ENCODE peak calls at places on chromosomes 12 and 14, in seven cellular contexts. One of them, this sample, is unnamed.

GRCh38 chr12:88574278-88574677 is 6.0 kb downstream of the KITLG start:
- DNase-seq in GM23248: peak; percentile 33
- DNase-seq in neural progenitor cell: no peak
- DNase-seq in sigmoid colon: peak; percentile 62
- DNase-seq in Panc1: no peak
- DNase-seq in endodermal cell: no peak
- DNase-seq in OCI-LY7: no peak
- DNase-seq in this sample: no peak

GRCh38 chr12:120979220-120979861 is 998 bp downstream of the HNF1A start:
- DNase-seq in GM23248: no peak
- DNase-seq in neural progenitor cell: no peak
- DNase-seq in sigmoid colon: no peak
- DNase-seq in Panc1: no peak
- DNase-seq in endodermal cell: no peak
- DNase-seq in OCI-LY7: no peak
- DNase-seq in this sample: no peak

GRCh38 chr14:29587046-29587445 is 340.6 kb downstream of the PRKD1 start:
- DNase-seq in GM23248: no peak
- DNase-seq in neural progenitor cell: no peak
- DNase-seq in sigmoid colon: no peak
- DNase-seq in Panc1: no peak
- DNase-seq in endodermal cell: no peak
- DNase-seq in OCI-LY7: no peak
- DNase-seq in this sample: no peak

GRCh38 chr14:55926007-55926406 is 192.2 kb upstream of the PELI2 start:
- DNase-seq in GM23248: no peak
- DNase-seq in neural progenitor cell: no peak
- DNase-seq in sigmoid colon: no peak
- DNase-seq in Panc1: no peak
- DNase-seq in endodermal cell: no peak
- DNase-seq in OCI-LY7: no peak
- DNase-seq in this sample: no peak

GRCh38 chr12:62581288-62582064 is 114.8 kb downstream of the MON2 start:
- DNase-seq in GM23248: peak; percentile 74
- DNase-seq in neural progenitor cell: peak; percentile 51
- DNase-seq in sigmoid colon: no peak
- DNase-seq in Panc1: no peak
- DNase-seq in endodermal cell: peak; percentile 58
- DNase-seq in OCI-LY7: peak; percentile 52
- DNase-seq in this sample: peak; percentile 13

GRCh38 chr12:51693569-51693968 is 102.5 kb downstream of the SCN8A start:
- DNase-seq in GM23248: no peak
- DNase-seq in neural progenitor cell: no peak
- DNase-seq in sigmoid colon: no peak
- DNase-seq in Panc1: no peak
- DNase-seq in endodermal cell: no peak
- DNase-seq in OCI-LY7: no peak
- DNase-seq in this sample: no peak

GRCh38 chr12:47184813-47185212 is 105.1 kb upstream of the AMIGO2 start:
- DNase-seq in GM23248: no peak
- DNase-seq in neural progenitor cell: no peak
- DNase-seq in sigmoid colon: no peak
- DNase-seq in Panc1: no peak
- DNase-seq in endodermal cell: no peak
- DNase-seq in OCI-LY7: no peak
- DNase-seq in this sample: no peak

GRCh38 chr14:54486685-54487084 is 2.1 kb downstream of the GMFB start:
- DNase-seq in GM23248: no peak
- DNase-seq in neural progenitor cell: no peak
- DNase-seq in sigmoid colon: no peak
- DNase-seq in Panc1: no peak
- DNase-seq in endodermal cell: no peak
- DNase-seq in OCI-LY7: peak; percentile 19
- DNase-seq in this sample: no peak

DNA sequence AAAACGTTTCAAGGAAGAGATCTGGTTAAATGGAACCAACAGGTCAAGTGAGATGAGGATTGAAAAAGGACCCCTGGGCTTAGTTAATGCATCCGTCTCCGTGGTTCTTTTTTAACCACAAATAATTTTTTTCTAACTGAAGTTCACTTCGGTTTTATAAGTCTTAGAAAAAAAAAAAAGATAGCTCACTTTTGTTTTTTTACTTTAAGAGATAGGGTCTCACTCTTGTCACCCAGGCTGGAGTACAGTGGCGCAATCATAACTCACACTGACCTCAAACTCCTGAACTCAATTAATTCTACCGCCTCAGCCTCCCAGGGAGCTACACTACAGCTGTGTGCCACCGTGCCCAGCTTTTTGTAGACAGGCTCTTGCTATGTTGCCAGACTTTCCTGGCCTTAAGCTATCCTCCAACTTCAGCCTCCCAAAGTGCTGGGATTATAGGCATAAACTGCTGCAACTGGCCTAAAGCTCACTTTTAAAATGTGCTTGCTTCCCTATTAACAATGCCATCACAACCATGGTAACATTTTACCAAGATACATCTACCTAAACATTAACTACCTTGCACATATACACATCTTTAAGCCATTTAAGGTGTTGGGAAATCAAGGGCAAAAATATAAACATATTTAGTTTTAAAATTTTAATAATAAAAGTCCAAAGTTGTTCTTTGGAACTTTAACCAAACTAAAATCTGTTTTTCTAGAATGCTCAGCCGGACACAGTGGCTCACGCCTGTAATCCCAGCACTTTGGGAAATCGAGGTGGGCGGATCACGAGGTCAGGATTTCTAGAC is 11.6 kb downstream of the HNRNPC start:
- DNase-seq in GM23248: peak; percentile 42
- DNase-seq in neural progenitor cell: no peak
- DNase-seq in sigmoid colon: no peak
- DNase-seq in Panc1: no peak
- DNase-seq in endodermal cell: peak; percentile 49
- DNase-seq in OCI-LY7: no peak
- DNase-seq in this sample: no peak
- H3K27ac ChIP-seq in GM23248: peak overlapping the region; percentile 35
- H3K27ac ChIP-seq in neural progenitor cell: peak overlapping the region; percentile 14
- H3K27ac ChIP-seq in sigmoid colon: no peak overlapping the region
- H3K27ac ChIP-seq in Panc1: no peak overlapping the region
- H3K27ac ChIP-seq in endodermal cell: no peak overlapping the region
- H3K27ac ChIP-seq in OCI-LY7: no peak overlapping the region
- H3K27ac ChIP-seq in this sample: no peak overlapping the region

GRCh38 chr14:103627073-103628025 is 1.7 kb upstream of the KLC1 start:
- DNase-seq in GM23248: no peak
- DNase-seq in neural progenitor cell: no peak
- DNase-seq in sigmoid colon: no peak
- DNase-seq in Panc1: no peak
- DNase-seq in endodermal cell: no peak
- DNase-seq in OCI-LY7: no peak
- DNase-seq in this sample: no peak
- H3K4me1 ChIP-seq in GM23248: peaks cover 38% of the 10 kb centered on the region
- H3K4me1 ChIP-seq in neural progenitor cell: peaks cover 8% of the 10 kb centered on the region
- H3K4me1 ChIP-seq in sigmoid colon: peaks cover 58% of the 10 kb centered on the region
- H3K4me1 ChIP-seq in Panc1: peaks cover 14% of the 10 kb centered on the region
- H3K4me1 ChIP-seq in endodermal cell: no peaks in the 10 kb centered on the region
- H3K4me1 ChIP-seq in OCI-LY7: peaks cover 62% of the 10 kb centered on the region
- H3K4me1 ChIP-seq in this sample: peaks cover 1% of the 10 kb centered on the region

DNA sequence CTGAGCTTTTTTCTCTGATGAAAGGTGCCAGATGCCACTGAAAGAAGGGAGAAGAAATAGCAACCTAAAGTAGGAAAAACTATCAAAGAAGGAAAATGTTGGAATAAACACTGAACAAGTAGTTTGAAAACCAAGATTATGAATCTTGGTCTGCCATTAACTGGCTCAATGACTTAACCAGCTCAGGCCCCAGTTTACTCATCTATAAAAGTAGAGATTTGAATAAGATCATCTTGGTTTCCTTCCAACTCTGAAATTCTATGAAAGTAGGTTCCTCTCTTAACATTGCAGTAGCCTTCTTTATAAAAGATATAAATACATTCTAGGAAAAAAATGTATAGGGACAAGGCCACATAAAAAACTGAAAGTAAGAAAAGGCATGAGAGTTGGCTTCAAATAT is 16.1 kb upstream of the CCND2 start:
- DNase-seq in GM23248: no peak
- DNase-seq in neural progenitor cell: no peak
- DNase-seq in sigmoid colon: no peak
- DNase-seq in Panc1: no peak
- DNase-seq in endodermal cell: no peak
- DNase-seq in OCI-LY7: no peak
- DNase-seq in this sample: no peak
- H3K27ac ChIP-seq in GM23248: no peak overlapping the region
- H3K27ac ChIP-seq in neural progenitor cell: no peak overlapping the region
- H3K27ac ChIP-seq in sigmoid colon: no peak overlapping the region
- H3K27ac ChIP-seq in Panc1: no peak overlapping the region
- H3K27ac ChIP-seq in endodermal cell: no peak overlapping the region
- H3K27ac ChIP-seq in OCI-LY7: no peak overlapping the region
- H3K27ac ChIP-seq in this sample: no peak overlapping the region

GRCh38 chr14:70649803-70650202 is 8.1 kb downstream of the TTC9 start:
- DNase-seq in GM23248: no peak
- DNase-seq in neural progenitor cell: no peak
- DNase-seq in sigmoid colon: no peak
- DNase-seq in Panc1: no peak
- DNase-seq in endodermal cell: no peak
- DNase-seq in OCI-LY7: no peak
- DNase-seq in this sample: no peak
- H3K4me1 ChIP-seq in GM23248: no peaks in the 10 kb centered on the region
- H3K4me1 ChIP-seq in neural progenitor cell: peaks cover 15% of the 10 kb centered on the region
- H3K4me1 ChIP-seq in sigmoid colon: no peaks in the 10 kb centered on the region
- H3K4me1 ChIP-seq in Panc1: no peaks in the 10 kb centered on the region
- H3K4me1 ChIP-seq in endodermal cell: peaks cover 15% of the 10 kb centered on the region
- H3K4me1 ChIP-seq in OCI-LY7: peaks cover 71% of the 10 kb centered on the region
- H3K4me1 ChIP-seq in this sample: peaks cover 4% of the 10 kb centered on the region

GRCh38 chr12:74892057-74892633 is 317.5 kb downstream of the KCNC2 start:
- DNase-seq in GM23248: no peak
- DNase-seq in neural progenitor cell: no peak
- DNase-seq in sigmoid colon: no peak
- DNase-seq in Panc1: no peak
- DNase-seq in endodermal cell: no peak
- DNase-seq in OCI-LY7: no peak
- DNase-seq in this sample: no peak

GRCh38 chr12:74889563-74890236 is 319.9 kb downstream of the KCNC2 start:
- DNase-seq in GM23248: peak; percentile 39
- DNase-seq in neural progenitor cell: no peak
- DNase-seq in sigmoid colon: no peak
- DNase-seq in Panc1: no peak
- DNase-seq in endodermal cell: no peak
- DNase-seq in OCI-LY7: no peak
- DNase-seq in this sample: no peak

GRCh38 chr12:74891276-74891675 is 318.4 kb downstream of the KCNC2 start:
- DNase-seq in GM23248: no peak
- DNase-seq in neural progenitor cell: no peak
- DNase-seq in sigmoid colon: no peak
- DNase-seq in Panc1: no peak
- DNase-seq in endodermal cell: no peak
- DNase-seq in OCI-LY7: no peak
- DNase-seq in this sample: no peak

GRCh38 chr12:74889073-74889472 is 320.6 kb downstream of the KCNC2 start:
- DNase-seq in GM23248: no peak
- DNase-seq in neural progenitor cell: no peak
- DNase-seq in sigmoid colon: no peak
- DNase-seq in Panc1: no peak
- DNase-seq in endodermal cell: no peak
- DNase-seq in OCI-LY7: no peak
- DNase-seq in this sample: no peak

DNA sequence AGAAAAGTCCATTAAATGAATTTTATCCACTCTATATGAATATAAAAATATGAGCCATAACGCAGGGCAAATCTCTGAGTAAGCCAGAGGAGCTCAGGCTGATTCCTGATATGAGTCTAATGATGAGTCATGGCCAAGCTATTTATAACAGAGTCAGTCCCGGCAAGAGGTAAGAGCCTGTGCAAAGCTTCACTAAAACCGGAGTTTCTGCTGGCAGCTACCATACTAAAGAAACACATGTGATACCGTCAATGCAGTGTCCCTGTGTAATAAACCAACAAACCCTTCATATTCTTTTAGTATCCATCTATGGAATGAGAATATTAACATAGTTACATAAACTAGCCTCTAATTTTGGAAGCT is 319.4 kb downstream of the KCNC2 start:
- DNase-seq in GM23248: peak; percentile 90
- DNase-seq in neural progenitor cell: no peak
- DNase-seq in sigmoid colon: no peak
- DNase-seq in Panc1: peak; percentile 59
- DNase-seq in endodermal cell: no peak
- DNase-seq in OCI-LY7: no peak
- DNase-seq in this sample: no peak
- H3K27ac ChIP-seq in GM23248: no peak overlapping the region
- H3K27ac ChIP-seq in neural progenitor cell: no peak overlapping the region
- H3K27ac ChIP-seq in sigmoid colon: no peak overlapping the region
- H3K27ac ChIP-seq in Panc1: peak overlapping the region; percentile 71
- H3K27ac ChIP-seq in endodermal cell: no peak overlapping the region
- H3K27ac ChIP-seq in OCI-LY7: no peak overlapping the region
- H3K27ac ChIP-seq in this sample: no peak overlapping the region

GRCh38 chr12:124502379-124502778 is 65.0 kb downstream of the NCOR2 start:
- DNase-seq in GM23248: no peak
- DNase-seq in neural progenitor cell: no peak
- DNase-seq in sigmoid colon: no peak
- DNase-seq in Panc1: no peak
- DNase-seq in endodermal cell: no peak
- DNase-seq in OCI-LY7: no peak
- DNase-seq in this sample: no peak

GRCh38 chr12:124501827-124502226 is 65.6 kb downstream of the NCOR2 start:
- DNase-seq in GM23248: no peak
- DNase-seq in neural progenitor cell: no peak
- DNase-seq in sigmoid colon: no peak
- DNase-seq in Panc1: no peak
- DNase-seq in endodermal cell: no peak
- DNase-seq in OCI-LY7: no peak
- DNase-seq in this sample: no peak

GRCh38 chr12:124500232-124501079 is 67.0 kb downstream of the NCOR2 start:
- DNase-seq in GM23248: peak; percentile 39
- DNase-seq in neural progenitor cell: peak; percentile 76
- DNase-seq in sigmoid colon: no peak
- DNase-seq in Panc1: no peak
- DNase-seq in endodermal cell: peak; percentile 94
- DNase-seq in OCI-LY7: no peak
- DNase-seq in this sample: peak; percentile 55

GRCh38 chr12:124499873-124500231 is 67.6 kb downstream of the NCOR2 start:
- DNase-seq in GM23248: no peak
- DNase-seq in neural progenitor cell: no peak
- DNase-seq in sigmoid colon: no peak
- DNase-seq in Panc1: no peak
- DNase-seq in endodermal cell: peak; percentile 73
- DNase-seq in OCI-LY7: no peak
- DNase-seq in this sample: no peak

DNA sequence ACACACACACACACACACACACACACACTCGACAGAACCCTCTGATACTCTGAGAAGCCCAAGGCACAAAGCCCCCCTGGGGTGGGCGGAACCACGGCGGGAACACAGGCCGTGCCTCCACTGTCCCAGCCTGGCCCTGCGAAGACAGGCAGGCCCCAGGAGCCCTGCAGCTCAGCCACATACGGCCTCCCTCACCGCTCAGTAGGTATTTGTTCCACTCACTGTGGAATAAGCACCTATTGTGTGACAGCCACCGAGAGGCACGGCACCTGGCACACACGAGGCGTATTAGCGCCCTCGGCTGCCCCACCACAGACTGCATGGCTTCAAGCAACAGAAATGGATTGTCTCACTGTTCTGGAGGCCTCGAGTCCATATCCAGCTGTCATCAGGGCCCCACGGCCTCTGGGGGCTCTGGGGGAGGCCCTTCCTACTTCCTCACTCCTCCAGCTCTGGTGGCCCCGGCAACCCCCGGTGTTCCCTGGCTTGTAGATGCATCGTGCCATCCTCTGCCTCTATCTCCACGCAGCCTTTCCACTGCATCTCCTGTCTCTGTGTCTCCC is 66.3 kb downstream of the NCOR2 start:
- DNase-seq in GM23248: no peak
- DNase-seq in neural progenitor cell: peak; percentile 52
- DNase-seq in sigmoid colon: no peak
- DNase-seq in Panc1: no peak
- DNase-seq in endodermal cell: peak; percentile 79
- DNase-seq in OCI-LY7: no peak
- DNase-seq in this sample: no peak
- H3K4me1 ChIP-seq in GM23248: peaks cover 39% of the 10 kb centered on the region
- H3K4me1 ChIP-seq in neural progenitor cell: peaks cover 44% of the 10 kb centered on the region
- H3K4me1 ChIP-seq in sigmoid colon: peaks cover 94% of the 10 kb centered on the region
- H3K4me1 ChIP-seq in Panc1: peaks cover 74% of the 10 kb centered on the region
- H3K4me1 ChIP-seq in endodermal cell: peaks cover 27% of the 10 kb centered on the region
- H3K4me1 ChIP-seq in OCI-LY7: no peaks in the 10 kb centered on the region
- H3K4me1 ChIP-seq in this sample: peaks cover 10% of the 10 kb centered on the region